ENCODE peak calls at places on chromosome 4, in four cellular contexts. S is substantia nigra, J is cardiac muscle cell, H is heart left ventricle. X is an unnamed sample.

GRCh38 chr4:88610771-88611170 is 18.5 kb downstream of the HERC3 start:
- DNase-seq in S (peak), H (peak), J (no peak), X (peak)

GRCh38 chr4:118939169-118939779 is 50.6 kb downstream of the SYNPO2 start:
- DNase-seq in H (no peak), S (no peak), J (no peak), X (no peak)

GRCh38 chr4:124499266-124499665 is 213.3 kb downstream of the ANKRD50 start:
- DNase-seq in H (no peak), S (no peak), J (peak), X (no peak)

GRCh38 chr4:122481766-122482405 is 25.4 kb upstream of the IL2 start:
- DNase-seq in H (no peak), J (no peak), S (no peak), X (no peak)

GRCh38 chr4:82431026-82431745 is 796 bp downstream of the ENOPH1 start:
- DNase-seq in S (no peak), J (peak), H (no peak), X (peak)

GRCh38 chr4:160026720-160027119 is 923.8 kb downstream of the RAPGEF2 start:
- DNase-seq in H (no peak), S (no peak), J (peak), X (no peak)

GRCh38 chr4:16259531-16260246 is 33.4 kb upstream of the TAPT1 start:
- DNase-seq in J (no peak), H (no peak), S (no peak), X (no peak)

GRCh38 chr4:140326395-140326993 is 47.0 kb upstream of the SCOC start:
- DNase-seq in S (peak), J (peak), H (no peak), X (peak)

GRCh38 chr4:148814030-148814429 is 371.8 kb upstream of the NR3C2 start:
- DNase-seq in J (no peak), H (no peak), S (no peak), X (no peak)

GRCh38 chr4:54066088-54066415 is 1.6 kb upstream of the CHIC2 start:
- DNase-seq in S (no peak), J (no peak), H (no peak), X (no peak)

GRCh38 chr4:94516067-94516466 is 64.3 kb downstream of the PDLIM5 start:
- DNase-seq in J (no peak), H (no peak), S (no peak), X (no peak)

GRCh38 chr4:94290245-94290644 is 52.4 kb downstream of the HPGDS start:
- DNase-seq in H (no peak), S (no peak), J (no peak), X (no peak)

GRCh38 chr4:59062970-59063369 is 1952.8 kb upstream of the IGFBP7 start:
- DNase-seq in S (no peak), H (no peak), J (no peak), X (no peak)

GRCh38 chr4:1569461-1570151 is 114.5 kb downstream of the FAM53A start:
- DNase-seq in J (no peak), H (peak), S (no peak), X (no peak)